ENCODE peak calls at places on chromosome 3, in four cellular contexts. S, Q, W and I are unnamed samples.

GRCh38 chr3:126777366-126777765 is 73.3 kb downstream of the CHCHD6 start:
- DNase-seq in S (no peak), Q (no peak), W (no peak), I (no peak)

GRCh38 chr3:55292360-55292759 is 194.7 kb downstream of the WNT5A start:
- DNase-seq in S (no peak), Q (no peak), W (no peak), I (no peak)

GRCh38 chr3:10962481-10963036 is 30.0 kb upstream of the SLC6A1 start:
- DNase-seq in S (no peak), Q (no peak), W (no peak), I (no peak)

GRCh38 chr3:112303811-112304325 is 9.9 kb upstream of the SLC9C1 start:
- DNase-seq in S (no peak), Q (no peak), W (peak; percentile 34), I (no peak)

GRCh38 chr3:138442433-138442832 is 8.0 kb downstream of the ESYT3 start:
- DNase-seq in S (no peak), Q (no peak), W (no peak), I (peak; percentile 35)

GRCh38 chr3:129268396-129268795 is 10.3 kb upstream of the HMCES start:
- DNase-seq in S (no peak), Q (no peak), W (no peak), I (no peak)

GRCh38 chr3:152225176-152225575 is 43.6 kb upstream of the MBNL1 start:
- DNase-seq in S (no peak), Q (no peak), W (peak; percentile 68), I (no peak)

GRCh38 chr3:22990291-22991200 is 212.6 kb upstream of the UBE2E2 start:
- DNase-seq in S (no peak), Q (no peak), W (no peak), I (no peak)

GRCh38 chr3:45546636-45547201 is 47.8 kb upstream of the LIMD1 start:
- DNase-seq in S (peak; percentile 37), Q (no peak), W (peak; percentile 54), I (no peak)

GRCh38 chr3:143315766-143316165 is 196.2 kb downstream of the CHST2 start:
- DNase-seq in S (no peak), Q (no peak), W (no peak), I (no peak)

GRCh38 chr3:20039082-20039764 is 1.0 kb upstream of the KAT2B start:
- DNase-seq in S (no peak), Q (no peak), W (no peak), I (no peak)